ENCODE peak calls at places on chromosomes 6 and 20, in seven cellular contexts. One of them, this sample, is unnamed.

GRCh38 chr6:135390450-135390849 is 107.1 kb downstream of the AHI1 start:
- DNase-seq in NCI-H1048: no peak
- DNase-seq in GM04504: no peak
- DNase-seq in HS-5: no peak
- DNase-seq in NCI-H1092: no peak
- DNase-seq in neuronal stem cell: no peak
- DNase-seq in NCI-H226: no peak
- DNase-seq in this sample: no peak

GRCh38 chr6:142802124-142802523 is 142.9 kb downstream of the HIVEP2 start:
- DNase-seq in NCI-H226: peak
- DNase-seq in neuronal stem cell: no peak
- DNase-seq in HS-5: peak
- DNase-seq in NCI-H1092: no peak
- DNase-seq in NCI-H1048: no peak
- DNase-seq in GM04504: peak
- DNase-seq in this sample: peak

GRCh38 chr6:89022747-89023289 is 57.7 kb upstream of the PNRC1 start:
- DNase-seq in NCI-H1048: no peak
- DNase-seq in NCI-H226: peak
- DNase-seq in neuronal stem cell: no peak
- DNase-seq in GM04504: peak
- DNase-seq in HS-5: peak
- DNase-seq in NCI-H1092: no peak
- DNase-seq in this sample: peak

GRCh38 chr6:5490495-5491069 is 229.3 kb downstream of the FARS2 start:
- DNase-seq in NCI-H226: no peak
- DNase-seq in NCI-H1048: no peak
- DNase-seq in HS-5: no peak
- DNase-seq in GM04504: no peak
- DNase-seq in NCI-H1092: peak
- DNase-seq in neuronal stem cell: no peak
- DNase-seq in this sample: no peak

GRCh38 chr6:10316327-10316726 is 98.5 kb downstream of the TFAP2A start:
- DNase-seq in NCI-H226: peak
- DNase-seq in NCI-H1048: no peak
- DNase-seq in NCI-H1092: no peak
- DNase-seq in GM04504: peak
- DNase-seq in HS-5: no peak
- DNase-seq in neuronal stem cell: no peak
- DNase-seq in this sample: peak

GRCh38 chr20:58224097-58224496 is 4.4 kb downstream of the ANKRD60 start:
- DNase-seq in GM04504: no peak
- DNase-seq in neuronal stem cell: no peak
- DNase-seq in NCI-H226: no peak
- DNase-seq in HS-5: no peak
- DNase-seq in NCI-H1048: no peak
- DNase-seq in NCI-H1092: no peak
- DNase-seq in this sample: no peak

GRCh38 chr6:152232494-152233151 is 404.5 kb downstream of the SYNE1 start:
- DNase-seq in neuronal stem cell: no peak
- DNase-seq in GM04504: no peak
- DNase-seq in NCI-H1048: no peak
- DNase-seq in NCI-H226: peak
- DNase-seq in NCI-H1092: no peak
- DNase-seq in HS-5: no peak
- DNase-seq in this sample: no peak

GRCh38 chr20:37205130-37205529 is 25.8 kb upstream of the MROH8 start:
- DNase-seq in neuronal stem cell: peak
- DNase-seq in GM04504: no peak
- DNase-seq in NCI-H226: no peak
- DNase-seq in NCI-H1048: no peak
- DNase-seq in HS-5: no peak
- DNase-seq in NCI-H1092: no peak
- DNase-seq in this sample: no peak

GRCh38 chr6:33709605-33710295 is 1.8 kb downstream of the UQCC2 start:
- DNase-seq in HS-5: no peak
- DNase-seq in NCI-H1092: no peak
- DNase-seq in neuronal stem cell: no peak
- DNase-seq in NCI-H226: no peak
- DNase-seq in NCI-H1048: no peak
- DNase-seq in GM04504: no peak
- DNase-seq in this sample: no peak

GRCh38 chr6:149723771-149724417 is 6.0 kb upstream of the LATS1 start:
- DNase-seq in HS-5: peak
- DNase-seq in NCI-H1092: no peak
- DNase-seq in GM04504: peak
- DNase-seq in neuronal stem cell: no peak
- DNase-seq in NCI-H1048: peak
- DNase-seq in NCI-H226: peak
- DNase-seq in this sample: peak

GRCh38 chr6:76250666-76251065 is 178.2 kb upstream of the IMPG1 start:
- DNase-seq in NCI-H1092: no peak
- DNase-seq in GM04504: no peak
- DNase-seq in HS-5: no peak
- DNase-seq in NCI-H1048: no peak
- DNase-seq in NCI-H226: no peak
- DNase-seq in neuronal stem cell: no peak
- DNase-seq in this sample: no peak

GRCh38 chr6:42923656-42924055 is 5.6 kb upstream of the CNPY3 start:
- DNase-seq in NCI-H1048: no peak
- DNase-seq in NCI-H1092: no peak
- DNase-seq in neuronal stem cell: no peak
- DNase-seq in NCI-H226: peak
- DNase-seq in HS-5: no peak
- DNase-seq in GM04504: no peak
- DNase-seq in this sample: no peak

GRCh38 chr20:59403962-59404314 is 103.5 kb downstream of the EDN3 start:
- DNase-seq in GM04504: no peak
- DNase-seq in NCI-H226: no peak
- DNase-seq in NCI-H1092: no peak
- DNase-seq in HS-5: no peak
- DNase-seq in NCI-H1048: no peak
- DNase-seq in neuronal stem cell: no peak
- DNase-seq in this sample: no peak

GRCh38 chr6:153401751-153402150 is 270.7 kb upstream of the RGS17 start:
- DNase-seq in HS-5: no peak
- DNase-seq in NCI-H1048: no peak
- DNase-seq in NCI-H226: no peak
- DNase-seq in neuronal stem cell: no peak
- DNase-seq in GM04504: no peak
- DNase-seq in NCI-H1092: no peak
- DNase-seq in this sample: no peak

GRCh38 chr6:54846857-54847721 is 518 bp downstream of the FAM83B start:
- DNase-seq in HS-5: no peak
- DNase-seq in NCI-H1092: no peak
- DNase-seq in GM04504: no peak
- DNase-seq in NCI-H1048: no peak
- DNase-seq in NCI-H226: no peak
- DNase-seq in neuronal stem cell: peak
- DNase-seq in this sample: no peak

GRCh38 chr20:60254901-60255411 is 296.7 kb downstream of the CDH26 start:
- DNase-seq in NCI-H1048: no peak
- DNase-seq in GM04504: peak
- DNase-seq in HS-5: peak
- DNase-seq in neuronal stem cell: no peak
- DNase-seq in NCI-H1092: peak
- DNase-seq in NCI-H226: no peak
- DNase-seq in this sample: peak

GRCh38 chr20:38190936-38191371 is 25.9 kb upstream of the TGM2 start:
- DNase-seq in HS-5: no peak
- DNase-seq in NCI-H226: no peak
- DNase-seq in NCI-H1092: no peak
- DNase-seq in GM04504: no peak
- DNase-seq in neuronal stem cell: no peak
- DNase-seq in NCI-H1048: no peak
- DNase-seq in this sample: no peak

GRCh38 chr6:32244946-32245398 is 21.1 kb upstream of the NOTCH4 start:
- DNase-seq in GM04504: peak
- DNase-seq in neuronal stem cell: peak
- DNase-seq in HS-5: peak
- DNase-seq in NCI-H1048: peak
- DNase-seq in NCI-H226: peak
- DNase-seq in NCI-H1092: no peak
- DNase-seq in this sample: no peak

GRCh38 chr6:117448011-117448410 is 22.3 kb upstream of the ROS1 start:
- DNase-seq in NCI-H226: no peak
- DNase-seq in HS-5: no peak
- DNase-seq in GM04504: no peak
- DNase-seq in NCI-H1092: no peak
- DNase-seq in NCI-H1048: peak
- DNase-seq in neuronal stem cell: no peak
- DNase-seq in this sample: no peak

This sample was measured in foreskin keratinocyte.